ENCODE peak calls at places on chromosomes 6 and 20, in five cellular contexts. N, S, U, B and Y are unnamed samples.

GRCh38 chr6:80720824-80721223 is 614.4 kb downstream of the BCKDHB start:
- DNase-seq in U (no peak), N (no peak), S (no peak), B (no peak), Y (no peak)

GRCh38 chr6:166757226-166758135 is 130.4 kb upstream of the RPS6KA2 start:
- DNase-seq in S (peak), N (peak), B (no peak), U (peak), Y (peak)

GRCh38 chr6:170100046-170100445 is 190.8 kb downstream of the DLL1 start:
- DNase-seq in N (no peak), B (peak), U (no peak), S (no peak), Y (no peak)

GRCh38 chr6:22448311-22448711 is 121.1 kb upstream of the HDGFL1 start:
- DNase-seq in B (no peak), U (peak), N (peak), S (peak), Y (peak)

GRCh38 chr6:56938634-56939294 is 16.1 kb upstream of the BEND6 start:
- DNase-seq in N (peak), U (peak), S (no peak), B (no peak), Y (peak)

GRCh38 chr6:47109281-47109680 is 67.1 kb upstream of the ADGRF1 start:
- DNase-seq in B (no peak), S (no peak), U (no peak), N (no peak), Y (no peak)

GRCh38 chr6:98824163-98824906 is 10.0 kb upstream of the POU3F2 start:
- DNase-seq in N (no peak), U (no peak), S (peak), B (no peak), Y (no peak)

GRCh38 chr6:101830501-101831031 is 437.1 kb downstream of the GRIK2 start:
- DNase-seq in U (no peak), S (no peak), B (no peak), N (peak), Y (peak)

GRCh38 chr6:150301871-150302800 is 66.7 kb upstream of the IYD start:
- DNase-seq in U (peak), B (peak), S (no peak), N (peak), Y (peak)

GRCh38 chr6:170027111-170028043 is 263.5 kb downstream of the DLL1 start:
- DNase-seq in U (peak), S (no peak), N (no peak), B (peak), Y (no peak)

GRCh38 chr6:127266892-127267741 is 453 bp downstream of the RNF146 start:
- DNase-seq in U (peak), N (peak), B (peak), S (peak), Y (peak)

GRCh38 chr6:137705166-137706064 is 161.6 kb upstream of the TNFAIP3 start:
- DNase-seq in B (peak), S (peak), U (peak), N (peak), Y (peak)

GRCh38 chr20:19543114-19543513 is 214.9 kb upstream of the RIN2 start:
- DNase-seq in N (no peak), U (no peak), B (no peak), S (no peak), Y (no peak)

GRCh38 chr20:48797275-48797825 is 30.4 kb downstream of the PREX1 start:
- DNase-seq in B (no peak), U (no peak), N (no peak), S (peak), Y (no peak)

GRCh38 chr20:9422335-9422734 is 92.1 kb upstream of the LAMP5 start:
- DNase-seq in N (no peak), B (no peak), S (no peak), U (no peak), Y (no peak)

GRCh38 chr20:55239269-55239668 is 763.9 kb downstream of the DOK5 start:
- DNase-seq in N (no peak), S (no peak), U (no peak), B (no peak), Y (no peak)

GRCh38 chr20:31653573-31653972 is 15.9 kb downstream of the COX4I2 start:
- DNase-seq in U (no peak), S (no peak), B (no peak), N (no peak), Y (no peak)

GRCh38 chr6:3523288-3523670 is 66.4 kb upstream of the SLC22A23 start:
- DNase-seq in N (no peak), B (no peak), U (no peak), S (no peak), Y (no peak)

GRCh38 chr6:127879685-127880084 is 21.2 kb downstream of the THEMIS start:
- DNase-seq in S (peak), B (no peak), U (peak), N (peak), Y (peak)

GRCh38 chr6:103335412-103335811 is 1524.3 kb downstream of the HACE1 start:
- DNase-seq in B (no peak), U (no peak), N (no peak), S (no peak), Y (no peak)

GRCh38 chr6:139533166-139533565 is 158.7 kb upstream of the CITED2 start:
- DNase-seq in N (peak), B (no peak), S (no peak), U (no peak), Y (no peak)

GRCh38 chr6:137543114-137543513 is 48.9 kb upstream of the OLIG3 start:
- DNase-seq in B (no peak), S (no peak), U (no peak), N (no peak), Y (no peak)

GRCh38 chr6:98845201-98846020 is 11.0 kb downstream of the POU3F2 start:
- DNase-seq in S (peak), N (peak), U (peak), B (peak), Y (peak)

GRCh38 chr20:56606174-56606945 is 22.7 kb upstream of the TFAP2C start:
- DNase-seq in U (no peak), B (peak), S (no peak), N (no peak), Y (no peak)

GRCh38 chr20:48846516-48847492 is 19.0 kb upstream of the PREX1 start:
- DNase-seq in B (no peak), U (no peak), N (no peak), S (peak), Y (peak)

GRCh38 chr6:4813055-4813454 is 36.9 kb downstream of the CDYL start:
- DNase-seq in S (no peak), N (no peak), B (no peak), U (no peak), Y (no peak)

GRCh38 chr6:170202416-170203135 is 88.3 kb downstream of the DLL1 start:
- DNase-seq in S (no peak), U (no peak), N (no peak), B (no peak), Y (no peak)

GRCh38 chr6:79802657-79803310 is 144.6 kb downstream of the ELOVL4 start:
- DNase-seq in N (no peak), U (no peak), B (no peak), S (no peak), Y (no peak)

GRCh38 chr6:159433550-159433949 is 259.5 kb downstream of the SOD2 start:
- DNase-seq in U (no peak), B (no peak), N (no peak), S (no peak), Y (no peak)

GRCh38 chr6:91063362-91063761 is 476.5 kb upstream of the MAP3K7 start:
- DNase-seq in B (no peak), S (no peak), U (no peak), N (no peak), Y (no peak)

GRCh38 chr6:47009583-47009982 is 32.5 kb downstream of the ADGRF1 start:
- DNase-seq in S (no peak), N (no peak), U (no peak), B (no peak), Y (no peak)

GRCh38 chr6:92201618-92202017 is 1217.7 kb downstream of the EPHA7 start:
- DNase-seq in S (no peak), N (no peak), U (peak), B (no peak), Y (no peak)

GRCh38 chr20:47392015-47392720 is 35.7 kb upstream of the ZMYND8 start:
- DNase-seq in N (peak), U (peak), B (no peak), S (no peak), Y (peak)

GRCh38 chr6:101633081-101633480 is 239.6 kb downstream of the GRIK2 start:
- DNase-seq in B (no peak), S (no peak), U (no peak), N (no peak), Y (no peak)

GRCh38 chr6:93819189-93819588 is 399.8 kb upstream of the EPHA7 start:
- DNase-seq in N (peak), S (no peak), B (no peak), U (peak), Y (peak)

GRCh38 chr20:37384683-37385174 is 38.8 kb downstream of the SRC start:
- DNase-seq in U (peak), B (peak), N (peak), S (peak), Y (peak)

GRCh38 chr6:44246663-44247337 is at the start of gene HSP90AB1:
- DNase-seq in S (peak), N (peak), B (peak), U (peak), Y (peak)

GRCh38 chr20:24913076-24913628 is 35.9 kb upstream of the CST7 start:
- DNase-seq in U (no peak), N (no peak), B (peak), S (no peak), Y (no peak)

GRCh38 chr20:354298-354977 is 7.5 kb downstream of the NRSN2 start:
- DNase-seq in S (peak), B (peak), N (peak), U (peak), Y (peak)

DNA sequence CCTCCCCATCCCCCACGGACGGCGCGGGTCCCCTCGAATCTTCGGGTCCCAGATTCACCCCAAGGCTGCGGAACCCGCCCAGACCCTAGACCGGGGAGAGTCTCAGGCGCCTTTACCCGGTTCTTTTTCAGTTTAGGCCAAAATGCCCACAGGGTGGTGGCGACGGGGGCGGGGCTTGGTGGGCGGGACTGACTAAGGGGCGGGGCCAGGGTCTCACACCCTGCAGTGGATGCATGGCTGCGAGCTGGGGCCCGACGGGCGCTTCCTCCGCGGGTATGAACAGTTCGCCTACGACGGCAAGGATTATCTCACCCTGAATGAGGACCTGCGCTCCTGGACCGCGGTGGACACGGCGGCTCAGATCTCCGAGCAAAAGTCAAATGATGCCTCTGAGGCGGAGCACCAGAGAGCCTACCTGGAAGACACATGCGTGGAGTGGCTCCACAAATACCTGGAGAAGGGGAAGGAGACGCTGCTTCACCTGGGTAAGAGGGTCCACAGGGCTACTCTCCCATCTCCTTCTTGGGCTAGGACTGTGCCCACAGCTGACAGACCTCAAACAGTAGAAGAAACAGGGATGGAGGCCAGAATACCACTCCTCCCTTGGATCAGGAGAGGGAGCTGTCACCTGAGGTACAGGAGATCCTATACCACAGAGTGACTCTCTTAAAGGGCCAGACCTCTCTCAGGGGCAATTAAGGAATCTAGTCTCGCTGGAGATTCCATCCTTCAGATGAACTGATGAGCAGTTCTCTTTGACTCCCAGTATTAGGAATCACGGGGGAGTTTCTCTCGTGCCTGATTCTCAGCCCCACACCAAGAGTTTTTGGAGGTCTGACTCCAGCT is 945 bp downstream of the HLA-E start:
- DNase-seq in U (peak), N (peak), S (peak), B (peak), Y (peak)
- TF ChIP-seq CTCF in U (no peak), N (no peak), S (no peak), B (no peak), Y (no peak)

DNA sequence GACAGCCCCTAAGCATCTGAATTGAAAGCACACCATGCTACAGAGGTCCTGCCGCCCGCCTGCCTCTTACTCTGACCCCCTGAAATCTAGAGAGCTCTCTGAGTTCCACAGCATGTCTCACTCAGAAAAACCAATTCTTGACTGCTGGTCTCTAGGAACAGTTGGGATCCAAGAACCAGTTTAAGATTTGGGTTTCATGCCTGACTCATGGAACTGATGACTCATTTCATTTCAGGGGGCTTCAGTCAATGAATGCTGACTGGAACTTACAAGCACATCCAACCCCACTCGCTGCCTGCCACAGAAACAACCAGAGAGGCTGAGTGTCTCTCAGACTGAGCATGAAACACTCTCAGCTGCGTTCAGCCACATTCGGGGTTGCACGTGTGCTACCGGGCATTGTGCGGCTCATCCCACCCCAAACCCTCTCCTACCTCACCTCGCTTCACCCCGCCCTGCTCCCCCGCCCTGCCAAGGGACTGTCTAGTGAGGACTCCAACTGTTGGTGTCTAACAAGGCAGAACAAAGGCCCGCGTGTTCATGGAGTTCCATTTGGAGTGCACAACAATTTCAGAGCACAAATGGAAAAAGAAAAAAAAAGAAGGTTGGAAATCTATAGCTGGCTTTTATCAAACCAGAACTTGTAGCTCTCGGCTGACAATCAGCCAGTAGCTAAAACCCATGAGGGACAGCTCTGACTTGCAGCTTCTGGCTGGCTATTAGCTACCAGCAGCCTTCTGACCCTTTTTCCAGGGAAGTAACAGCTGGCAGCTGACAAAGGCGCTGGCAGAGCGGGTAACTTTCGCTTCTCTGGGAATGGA is 20.0 kb upstream of the TRAF3IP2 start:
- DNase-seq in S (no peak), N (peak), B (peak), U (peak), Y (peak)
- H3K4me3 ChIP-seq in S (no peak), N (peak), B (no peak), U (peak), Y (peak)

GRCh38 chr6:118725944-118726343 is 74.6 kb upstream of the CEP85L start:
- DNase-seq in S (no peak), N (no peak), U (no peak), B (no peak), Y (no peak)
- TF ChIP-seq CTCF in S (no peak), N (no peak), U (no peak), B (no peak), Y (no peak)

DNA sequence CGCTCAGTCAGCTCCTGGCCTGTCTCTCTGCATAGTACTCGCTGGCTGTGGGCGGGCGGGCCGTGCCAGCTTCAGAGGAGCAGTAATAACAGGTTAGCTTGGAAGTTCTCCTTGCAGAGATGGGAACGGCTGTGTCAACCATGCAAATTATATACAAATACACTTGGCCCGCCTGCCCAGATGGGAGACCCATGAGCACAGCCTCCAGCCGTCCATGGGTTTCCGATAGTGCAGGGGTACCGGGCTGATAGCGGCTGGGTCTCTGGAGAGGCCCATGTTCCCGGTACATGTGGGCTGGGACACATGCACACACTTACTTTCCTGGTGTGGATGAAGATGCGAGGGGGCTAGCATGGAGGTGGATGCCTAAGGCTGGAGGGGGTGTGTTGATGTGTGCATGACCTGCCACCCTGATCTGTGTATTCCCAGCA is 12.8 kb upstream of the ZNF831 start:
- DNase-seq in U (no peak), B (no peak), N (no peak), S (no peak), Y (no peak)
- H3K4me3 ChIP-seq in U (no peak), B (no peak), N (no peak), S (no peak), Y (no peak)

DNA sequence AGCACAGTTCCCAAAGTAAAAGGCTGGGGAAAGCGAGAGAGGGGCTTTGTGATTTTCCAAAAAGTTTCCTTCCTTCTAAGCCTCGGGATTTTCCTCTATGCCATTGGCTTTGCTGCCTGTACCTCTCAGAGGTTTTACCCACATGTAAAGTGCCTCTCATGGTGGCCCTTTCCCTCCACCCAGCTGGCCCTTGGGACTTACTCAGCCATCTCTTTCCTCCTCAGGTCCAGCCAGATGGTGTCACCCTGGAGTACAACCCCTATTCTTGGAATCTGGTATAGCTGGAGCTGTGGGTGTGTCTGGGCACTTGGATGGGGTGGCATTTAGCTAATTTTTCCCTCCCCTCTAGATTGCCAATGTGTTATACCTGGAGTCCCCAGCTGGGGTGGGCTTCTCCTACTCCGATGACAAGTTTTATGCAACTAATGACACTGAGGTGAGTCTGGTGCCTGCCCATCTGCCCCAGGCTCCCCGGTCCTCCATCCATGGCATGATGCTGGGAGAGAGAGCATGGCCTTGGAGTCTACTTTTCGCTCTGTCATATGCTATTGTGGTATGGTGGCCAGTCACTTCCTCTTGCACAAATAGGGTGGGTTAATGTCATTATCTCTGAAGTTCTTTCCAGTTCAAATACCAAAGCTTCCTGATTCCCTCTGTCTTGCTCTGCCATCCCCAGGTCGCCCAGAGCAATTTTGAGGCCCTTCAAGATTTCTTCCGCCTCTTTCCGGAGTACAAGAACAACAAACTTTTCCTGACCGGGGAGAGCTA is 1.1 kb downstream of the CTSA start:
- DNase-seq in U (peak), B (no peak), S (peak), N (no peak), Y (peak)
- TF ChIP-seq CTCF in U (no peak), B (no peak), S (no peak), N (peak), Y (peak)

GRCh38 chr6:12718025-12718424 is 1.5 kb downstream of the PHACTR1 start:
- DNase-seq in U (no peak), B (no peak), S (no peak), N (no peak), Y (no peak)
- H3K4me3 ChIP-seq in U (no peak), B (no peak), S (no peak), N (no peak), Y (no peak)